ENCODE peak calls at places on chromosome 3, in six cellular contexts. J is dorsolateral prefrontal cortex; D is prostate gland; U is cardiac muscle cell; L is RWPE1; G is CD8-positive, alpha-beta T cell. K is an unnamed sample.

GRCh38 chr3:51953445-51953844 is 1.7 kb upstream of the GPR62 start:
- DNase-seq in U (no peak), D (no peak), L (peak; percentile 56), G (no peak), J (no peak), K (no peak)

GRCh38 chr3:61571516-61572336 is 10.4 kb downstream of the PTPRG start:
- DNase-seq in D (no peak), G (no peak), J (no peak), L (no peak), U (no peak), K (no peak)

GRCh38 chr3:130470132-130470531 is 46.8 kb upstream of the COL6A6 start:
- DNase-seq in D (no peak), G (no peak), U (no peak), J (no peak), L (peak; percentile 2), K (peak; percentile 2)

GRCh38 chr3:189688296-189688695 is 57.1 kb downstream of the TP63 start:
- DNase-seq in J (no peak), G (no peak), U (no peak), D (no peak), L (no peak), K (no peak)

GRCh38 chr3:134299185-134299887 is 48.7 kb upstream of the RYK start:
- DNase-seq in D (no peak), J (no peak), U (peak; percentile 58), L (no peak), G (no peak), K (no peak)

GRCh38 chr3:8762607-8763377 is 6.6 kb downstream of the OXTR start:
- DNase-seq in D (no peak), J (no peak), L (no peak), G (no peak), U (no peak), K (no peak)

GRCh38 chr3:50423543-50423942 is 64.2 kb upstream of the TMEM115 start:
- DNase-seq in U (no peak), D (no peak), G (no peak), J (peak; percentile 32), L (no peak), K (no peak)

GRCh38 chr3:124347418-124347817 is 355.5 kb upstream of the ROPN1 start:
- DNase-seq in D (no peak), G (no peak), L (no peak), U (no peak), J (no peak), K (no peak)

GRCh38 chr3:149844073-149844472 is 31.1 kb downstream of the RNF13 start:
- DNase-seq in D (no peak), J (no peak), U (no peak), G (no peak), L (no peak), K (no peak)

GRCh38 chr3:13352621-13353131 is 67.4 kb downstream of the NUP210 start:
- DNase-seq in L (no peak), J (no peak), D (no peak), G (peak; percentile 28), U (no peak), K (no peak)

GRCh38 chr3:27542469-27542868 is 58.3 kb upstream of the SLC4A7 start:
- DNase-seq in U (no peak), L (no peak), D (no peak), G (no peak), J (no peak), K (no peak)

GRCh38 chr3:193971268-193971751 is 164.6 kb upstream of the HES1 start:
- DNase-seq in U (no peak), D (peak; percentile 38), J (no peak), L (peak; percentile 42), G (no peak), K (no peak)

GRCh38 chr3:131591394-131591990 is 88.7 kb upstream of the MRPL3 start:
- DNase-seq in U (peak; percentile 6), G (no peak), L (no peak), D (no peak), J (no peak), K (no peak)

GRCh38 chr3:45986303-45986982 is 9.2 kb downstream of the FYCO1 start:
- DNase-seq in D (peak; percentile 78), G (no peak), J (no peak), L (peak; percentile 46), U (peak; percentile 67), K (peak; percentile 52)

GRCh38 chr3:110811050-110811449 is 260.6 kb upstream of the NECTIN3 start:
- DNase-seq in G (no peak), L (no peak), U (no peak), J (no peak), D (no peak), K (no peak)

GRCh38 chr3:141795311-141795710 is 32.1 kb downstream of the GRK7 start:
- DNase-seq in L (no peak), G (peak; percentile 25), J (no peak), D (no peak), U (no peak), K (no peak)

GRCh38 chr3:176650478-176650877 is 546.8 kb downstream of the TBL1XR1 start:
- DNase-seq in L (peak; percentile 8), U (no peak), J (no peak), G (no peak), D (no peak), K (peak; percentile 3)

GRCh38 chr3:25453521-25454410 is 25.7 kb downstream of the RARB start:
- DNase-seq in G (no peak), D (no peak), U (no peak), L (no peak), J (no peak), K (no peak)

GRCh38 chr3:155131104-155131503 is 51.0 kb downstream of the MME start:
- DNase-seq in G (no peak), U (peak; percentile 10), L (peak; percentile 72), D (peak; percentile 47), J (no peak), K (peak; percentile 97)

GRCh38 chr3:129836381-129837056 is 57.0 kb downstream of the TMCC1 start:
- DNase-seq in D (no peak), G (no peak), L (no peak), U (no peak), J (no peak), K (no peak)

GRCh38 chr3:57076422-57076951 is 16.0 kb downstream of the SPATA12 start:
- DNase-seq in U (no peak), J (no peak), G (no peak), L (no peak), D (no peak), K (no peak)

GRCh38 chr3:57079221-57079831 is 18.9 kb downstream of the SPATA12 start:
- DNase-seq in L (peak; percentile 41), U (peak; percentile 86), G (no peak), D (peak; percentile 48), J (no peak), K (no peak)

GRCh38 chr3:57077630-57078365 is 17.3 kb downstream of the SPATA12 start:
- DNase-seq in L (peak; percentile 6), U (no peak), D (no peak), G (no peak), J (no peak), K (no peak)

GRCh38 chr3:57080171-57080570 is 19.7 kb downstream of the SPATA12 start:
- DNase-seq in U (no peak), L (no peak), D (no peak), G (no peak), J (no peak), K (no peak)

GRCh38 chr3:57078366-57079220 is 18.1 kb downstream of the SPATA12 start:
- DNase-seq in D (peak; percentile 59), J (peak; percentile 38), U (peak; percentile 70), G (no peak), L (peak; percentile 8), K (no peak)
- H3K27ac ChIP-seq in D (peak overlapping the region; percentile 31), J (peak overlapping the region; percentile 33), U (no peak overlapping the region), G (no peak overlapping the region), L (no peak overlapping the region), K (no peak overlapping the region)

DNA sequence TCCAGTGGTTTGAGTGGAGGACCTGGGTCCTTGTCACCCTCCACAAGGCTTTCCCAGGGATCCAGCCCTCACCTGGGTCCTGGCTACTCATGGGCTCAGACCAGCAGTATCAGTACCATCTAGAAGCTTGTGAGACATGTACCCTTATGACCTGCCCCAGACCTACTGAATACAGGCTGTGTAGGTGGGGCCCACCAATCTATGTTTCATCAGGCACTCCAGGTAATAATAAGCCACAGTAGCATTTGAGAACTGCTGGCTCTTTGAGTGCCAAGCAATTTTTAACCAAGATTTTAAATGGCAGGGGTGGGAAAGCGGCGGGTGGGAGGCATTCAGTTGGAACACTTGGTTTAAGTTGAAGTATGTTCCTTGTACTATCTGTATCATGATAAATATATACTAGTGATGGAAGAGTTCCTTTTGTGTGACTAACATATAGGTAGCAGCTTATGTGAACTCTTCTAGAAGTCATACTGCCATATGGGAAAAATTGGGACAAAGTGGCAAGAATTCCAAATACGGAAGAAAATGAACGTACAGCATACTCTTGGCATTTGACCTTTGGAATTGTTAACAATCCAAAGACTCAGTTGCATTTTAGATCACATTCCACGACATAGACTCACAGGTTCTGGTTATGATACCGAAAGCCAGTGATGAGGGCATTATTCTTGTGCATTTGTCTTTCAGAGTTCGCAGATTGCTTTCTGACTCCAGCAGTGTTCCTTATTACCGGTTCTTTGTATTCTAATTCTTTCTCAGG is 190.4 kb downstream of the GHSR start:
- DNase-seq in L (no peak), D (no peak), J (peak; percentile 44), U (no peak), G (no peak), K (no peak)
- H3K27ac ChIP-seq in L (no peak overlapping the region), D (no peak overlapping the region), J (peak overlapping the region; percentile 75), U (peak overlapping the region; percentile 84), G (no peak overlapping the region), K (no peak overlapping the region)

GRCh38 chr3:59899068-59899467 is 849.2 kb upstream of the CFAP20DC start:
- DNase-seq in G (no peak), U (no peak), L (no peak), J (no peak), D (no peak), K (no peak)
- H3K27ac ChIP-seq in G (no peak overlapping the region), U (no peak overlapping the region), L (no peak overlapping the region), J (no peak overlapping the region), D (no peak overlapping the region), K (no peak overlapping the region)

GRCh38 chr3:115086379-115086778 is 60.7 kb downstream of the ZBTB20 start:
- DNase-seq in G (no peak), L (no peak), U (no peak), J (no peak), D (no peak), K (no peak)

GRCh38 chr3:115087512-115087911 is 59.6 kb downstream of the ZBTB20 start:
- DNase-seq in U (no peak), L (no peak), G (no peak), D (no peak), J (no peak), K (no peak)

GRCh38 chr3:115084686-115085085 is 62.4 kb downstream of the ZBTB20 start:
- DNase-seq in U (no peak), L (no peak), D (no peak), J (no peak), G (no peak), K (no peak)

GRCh38 chr3:115081444-115081843 is 65.6 kb downstream of the ZBTB20 start:
- DNase-seq in G (no peak), J (no peak), D (no peak), L (no peak), U (no peak), K (no peak)

DNA sequence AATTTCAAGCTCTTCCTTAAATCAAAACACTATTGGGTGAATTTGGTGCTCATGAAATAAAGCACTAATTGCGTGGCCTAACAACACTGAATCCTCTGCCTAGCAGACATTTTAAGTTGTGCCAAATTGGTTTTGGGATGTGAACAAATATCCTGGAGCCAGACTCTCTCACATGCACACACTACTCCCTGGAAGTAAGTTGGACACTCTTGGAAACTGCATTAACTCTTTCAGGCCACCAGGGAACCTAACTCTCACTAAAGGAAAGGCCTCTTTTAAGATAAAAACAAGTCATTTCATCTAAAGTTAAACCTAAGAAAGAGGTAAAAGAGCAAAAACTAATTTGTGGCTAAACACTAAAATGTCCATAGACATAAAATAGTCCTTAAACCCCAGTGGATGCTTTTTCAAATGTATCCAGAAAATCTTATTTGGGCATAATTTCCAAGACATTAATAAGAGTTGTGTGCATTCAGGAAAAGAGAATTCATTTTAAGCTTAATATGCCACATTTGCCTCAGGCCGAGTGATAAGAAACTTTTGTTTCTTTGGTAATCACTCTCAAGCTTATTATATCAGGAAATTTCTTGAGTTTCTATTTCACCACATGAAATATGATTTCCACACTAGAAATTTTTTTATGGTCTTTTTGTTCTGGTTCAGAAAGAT is 61.8 kb downstream of the ZBTB20 start:
- DNase-seq in J (no peak), L (no peak), G (no peak), U (peak; percentile 11), D (no peak), K (no peak)
- H3K27ac ChIP-seq in J (peak overlapping the region; percentile 82), L (no peak overlapping the region), G (no peak overlapping the region), U (no peak overlapping the region), D (no peak overlapping the region), K (no peak overlapping the region)

K was measured in epithelial cell of prostate.